ENCODE peak calls at places on chromosomes 1 and 21, in eight cellular contexts. S is HCT116; Y is lung; M is aorta; N is suprapubic skin; G is CD4-positive, CD25-positive, alpha-beta regulatory T cell; J is body of pancreas; D is cardiac muscle cell. B is an unnamed sample. For H3K4me1, the result is how much of the 10 kb centered on the place peaks cover.

GRCh38 chr21:42107881-42108553 is 36.9 kb downstream of the UMODL1 start:
- DNase-seq in S (no peak), Y (peak), M (peak), N (no peak), G (peak), J (peak), D (peak), B (peak)

GRCh38 chr1:6273380-6273891 is 12.5 kb upstream of the GPR153 start:
- DNase-seq in S (no peak), Y (no peak), M (no peak), N (no peak), G (no peak), J (no peak), D (no peak), B (no peak)

GRCh38 chr1:206833741-206834140 is 31.7 kb upstream of the IL20 start:
- DNase-seq in S (no peak), Y (no peak), M (no peak), N (no peak), G (no peak), J (no peak), D (no peak), B (peak)

GRCh38 chr1:29793101-29793546 is 556.8 kb downstream of the PTPRU start:
- DNase-seq in S (peak), Y (peak), M (peak), N (no peak), G (no peak), J (peak), D (peak), B (peak)

GRCh38 chr1:81213279-81213678 is 587.5 kb upstream of the ADGRL2 start:
- DNase-seq in S (no peak), Y (no peak), M (no peak), N (no peak), G (no peak), J (no peak), D (no peak), B (no peak)

GRCh38 chr1:20630730-20631129 is 2.5 kb upstream of the PINK1 start:
- DNase-seq in S (no peak), Y (no peak), M (no peak), N (no peak), G (no peak), J (no peak), D (no peak), B (no peak)

GRCh38 chr1:98086796-98087195 is 166.0 kb upstream of the DPYD start:
- DNase-seq in S (peak), Y (no peak), M (no peak), N (no peak), G (no peak), J (no peak), D (no peak), B (no peak)

GRCh38 chr1:248873993-248874671 is 15.2 kb upstream of the ZNF692 start:
- DNase-seq in S (peak), Y (peak), M (peak), N (no peak), G (peak), J (peak), D (peak), B (peak)

GRCh38 chr1:42259739-42260064 is 75.3 kb downstream of the FOXJ3 start:
- DNase-seq in S (no peak), Y (no peak), M (no peak), N (no peak), G (no peak), J (no peak), D (no peak), B (no peak)

GRCh38 chr1:34060901-34061415 is 104.1 kb downstream of the CSMD2 start:
- DNase-seq in S (no peak), Y (peak), M (no peak), N (no peak), G (no peak), J (peak), D (no peak), B (peak)

GRCh38 chr1:203168256-203168786 is 7.3 kb downstream of the MYBPH start:
- DNase-seq in S (no peak), Y (no peak), M (no peak), N (no peak), G (no peak), J (no peak), D (no peak), B (no peak)

GRCh38 chr21:16419188-16419874 is 689.5 kb downstream of the USP25 start:
- DNase-seq in S (no peak), Y (peak), M (peak), N (peak), G (no peak), J (peak), D (peak), B (peak)

GRCh38 chr1:214967865-214968575 is 114.5 kb upstream of the KCNK2 start:
- DNase-seq in S (no peak), Y (no peak), M (no peak), N (no peak), G (no peak), J (no peak), D (peak), B (no peak)

GRCh38 chr1:78607944-78608343 is 12.3 kb upstream of the IFI44L start:
- DNase-seq in S (no peak), Y (no peak), M (no peak), N (no peak), G (no peak), J (no peak), D (no peak), B (peak)

GRCh38 chr1:2248854-2249558 is 20.9 kb downstream of the SKI start:
- DNase-seq in S (no peak), Y (no peak), M (no peak), N (no peak), G (no peak), J (no peak), D (no peak), B (no peak)

GRCh38 chr1:29398431-29398830 is 162.1 kb downstream of the PTPRU start:
- DNase-seq in S (no peak), Y (no peak), M (no peak), N (no peak), G (no peak), J (no peak), D (no peak), B (no peak)

GRCh38 chr1:74193908-74194307 is 4.1 kb downstream of the LRRIQ3 start:
- DNase-seq in S (no peak), Y (no peak), M (no peak), N (no peak), G (no peak), J (no peak), D (peak), B (no peak)

DNA sequence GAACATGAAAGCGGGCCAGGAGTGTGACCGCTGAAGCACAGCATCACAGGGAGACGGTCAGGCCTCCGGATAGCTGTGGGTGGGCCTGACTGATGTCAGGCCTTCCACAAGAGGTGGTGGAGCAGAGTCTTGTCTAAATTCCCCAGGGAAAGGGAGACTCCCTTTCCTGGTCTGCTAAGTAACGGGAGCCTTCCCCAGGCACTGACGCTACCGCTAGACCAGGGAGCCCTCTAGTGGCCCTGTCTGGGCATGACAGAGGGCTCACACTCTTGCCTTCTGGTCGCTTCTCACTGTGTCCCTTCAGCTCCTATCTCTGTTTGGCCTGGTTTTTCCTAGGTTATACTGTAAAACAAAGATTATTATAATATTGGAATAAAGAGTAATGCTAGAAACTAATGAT is 36.5 kb downstream of the ZNF695 start:
- DNase-seq in S (no peak), Y (no peak), M (no peak), N (no peak), G (peak), J (peak), D (peak), B (peak)
- H3K4me3 ChIP-seq in S (no peak), Y (no peak), M (no peak), N (no peak), G (no peak), J (no peak), D (no peak), B (no peak)

GRCh38 chr21:46555678-46556077 is 49.2 kb downstream of the S100B start:
- DNase-seq in S (no peak), Y (peak), M (peak), N (no peak), G (no peak), J (no peak), D (no peak), B (no peak)
- H3K4me1 ChIP-seq in S (under half), Y (under half), M (under half), N (under half), G (half or more), J (under half), D (under half), B (under half)

DNA sequence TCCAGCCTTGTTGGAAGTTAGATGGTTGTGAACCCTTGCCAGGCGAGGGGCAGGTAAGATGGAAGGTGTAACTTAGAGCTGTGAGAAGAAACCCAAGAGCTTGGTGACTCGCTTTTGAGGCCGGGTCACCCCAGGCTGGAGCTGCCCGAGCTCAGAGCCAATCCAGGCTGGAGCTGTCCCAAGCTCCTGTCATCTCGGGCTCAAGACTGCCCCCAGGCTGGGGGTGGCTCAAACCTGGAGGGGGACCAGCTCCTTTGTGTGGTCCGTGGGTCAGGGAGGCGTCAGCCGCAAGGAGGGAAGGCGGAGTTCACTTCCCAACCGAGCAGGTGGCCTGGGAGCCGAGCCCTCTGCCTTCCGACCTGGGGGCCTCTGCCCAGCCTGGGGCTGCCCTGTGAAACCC is 2.0 kb downstream of the HUNK start:
- DNase-seq in S (no peak), Y (no peak), M (no peak), N (no peak), G (no peak), J (peak), D (peak), B (peak)
- H3K4me3 ChIP-seq in S (no peak), Y (no peak), M (no peak), N (peak), G (no peak), J (no peak), D (peak), B (peak)

GRCh38 chr1:204448321-204448964 is 36.8 kb upstream of the PPP1R15B start:
- DNase-seq in S (peak), Y (no peak), M (peak), N (no peak), G (no peak), J (no peak), D (no peak), B (peak)

GRCh38 chr1:204448991-204449390 is 37.4 kb upstream of the PPP1R15B start:
- DNase-seq in S (no peak), Y (no peak), M (peak), N (no peak), G (no peak), J (no peak), D (no peak), B (no peak)

GRCh38 chr1:204446413-204447111 is 34.9 kb upstream of the PPP1R15B start:
- DNase-seq in S (no peak), Y (peak), M (peak), N (no peak), G (peak), J (peak), D (peak), B (peak)

GRCh38 chr1:204447220-204447619 is 35.6 kb upstream of the PPP1R15B start:
- DNase-seq in S (no peak), Y (no peak), M (no peak), N (no peak), G (no peak), J (no peak), D (no peak), B (no peak)

DNA sequence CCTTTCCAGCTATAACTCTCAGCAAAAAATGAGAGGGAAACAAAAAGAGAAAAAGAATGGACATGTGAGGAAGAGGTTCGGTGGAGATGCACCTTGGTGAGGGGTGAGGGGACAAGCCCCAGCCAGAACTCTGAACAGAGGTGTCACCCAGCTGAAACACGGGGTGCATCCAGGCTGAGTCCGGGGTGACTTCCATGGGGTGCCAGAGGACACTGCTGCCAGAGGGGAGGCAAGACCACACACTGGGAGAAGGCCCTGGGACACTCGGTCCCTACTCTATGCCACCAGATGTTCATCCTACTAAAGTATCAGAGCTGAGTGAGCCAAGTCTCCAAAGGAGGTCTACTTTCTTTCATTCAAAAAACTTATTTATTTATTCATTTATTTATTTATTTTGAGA is 36.1 kb upstream of the PPP1R15B start:
- DNase-seq in S (no peak), Y (no peak), M (peak), N (no peak), G (no peak), J (no peak), D (no peak), B (no peak)
- H3K4me1 ChIP-seq in S (under half), Y (under half), M (under half), N (half or more), G (under half), J (under half), D (under half), B (under half)

DNA sequence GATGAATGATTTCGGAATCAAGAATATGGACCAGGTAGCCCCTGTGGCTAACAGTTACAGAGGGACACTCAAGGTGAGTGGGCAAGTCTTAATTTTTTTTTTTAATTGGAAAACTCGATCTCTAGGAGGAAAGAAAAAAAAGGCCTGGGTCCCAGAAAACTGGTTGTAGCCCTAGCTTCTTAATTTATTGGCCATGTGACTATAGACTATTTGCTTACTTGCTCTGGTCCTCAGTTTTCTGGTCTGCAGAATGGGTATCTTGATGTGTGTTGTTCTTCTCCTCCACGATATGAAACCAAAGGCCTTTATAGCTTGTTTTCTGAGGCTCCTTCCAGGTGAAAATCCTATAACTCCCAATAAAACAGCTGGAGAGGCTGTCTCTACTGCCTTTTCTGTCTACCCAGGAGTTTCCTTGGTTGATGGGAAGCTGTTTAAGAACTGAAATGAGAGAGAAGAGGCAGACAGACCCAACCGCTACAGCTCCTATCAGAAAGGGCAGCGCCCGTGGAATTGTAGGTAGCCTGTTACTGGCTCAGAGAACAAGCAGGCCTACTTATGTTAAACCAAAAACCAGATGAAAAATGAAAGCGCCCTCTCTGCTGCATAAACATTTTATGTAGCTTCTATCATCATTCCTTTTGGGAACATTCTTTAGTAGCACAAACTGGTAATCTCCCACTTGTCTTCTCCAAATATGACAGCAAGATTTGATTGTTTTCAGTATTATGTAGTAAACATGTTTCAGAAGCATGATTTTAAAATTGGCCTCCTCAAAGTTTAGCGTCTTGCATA is 4.5 kb downstream of the ETS2 start:
- DNase-seq in S (no peak), Y (no peak), M (no peak), N (no peak), G (no peak), J (no peak), D (no peak), B (peak)
- H3K4me3 ChIP-seq in S (no peak), Y (no peak), M (no peak), N (peak), G (no peak), J (no peak), D (no peak), B (peak)

GRCh38 chr1:27515626-27516025 is 25.7 kb upstream of the WASF2 start:
- DNase-seq in S (no peak), Y (no peak), M (no peak), N (no peak), G (no peak), J (no peak), D (no peak), B (no peak)
- H3K4me1 ChIP-seq in S (under half), Y (under half), M (under half), N (half or more), G (under half), J (under half), D (under half), B (under half)